ENCODE peak calls at places on chromosome 4, in eight cellular contexts. L is CD8-positive, alpha-beta memory T cell; R is CD8-positive, alpha-beta T cell; N is fibroblast of lung; X is lower lobe of right lung; Z is thoracic aorta; P is colonic mucosa; V is spleen. M is an unnamed sample. For H3K9me3 and H3K4me1, the result is how much of the 10 kb centered on the place peaks cover.

GRCh38 chr4:114694770-114695169 is 96.2 kb downstream of the UGT8 start:
- DNase-seq in L (no peak), R (no peak), N (peak), X (no peak), Z (no peak), P (no peak), V (no peak), M (no peak)

GRCh38 chr4:17168571-17168970 is 270.1 kb upstream of the LDB2 start:
- DNase-seq in L (no peak), R (no peak), N (peak), X (no peak), Z (no peak), P (no peak), V (no peak), M (no peak)

GRCh38 chr4:89400408-89401035 is 92.9 kb upstream of the GPRIN3 start:
- DNase-seq in L (no peak), R (no peak), N (peak), X (no peak), Z (no peak), P (no peak), V (no peak), M (no peak)

GRCh38 chr4:10084651-10085320 is 31.8 kb downstream of the WDR1 start:
- DNase-seq in L (peak), R (no peak), N (no peak), X (peak), Z (no peak), P (no peak), V (peak), M (no peak)

GRCh38 chr4:141609243-141609642 is 27.1 kb upstream of the IL15 start:
- DNase-seq in L (no peak), R (no peak), N (no peak), X (peak), Z (no peak), P (no peak), V (no peak), M (no peak)

GRCh38 chr4:161894493-161895167 is 269.2 kb downstream of the FSTL5 start:
- DNase-seq in L (no peak), R (no peak), N (no peak), X (no peak), Z (no peak), P (no peak), V (no peak), M (no peak)

GRCh38 chr4:147984065-147984777 is 252.3 kb downstream of the ARHGAP10 start:
- DNase-seq in L (no peak), R (no peak), N (peak), X (no peak), Z (no peak), P (peak), V (no peak), M (peak)

GRCh38 chr4:80307774-80308465 is 27.6 kb upstream of the CFAP299 start:
- DNase-seq in L (no peak), R (no peak), N (peak), X (no peak), Z (no peak), P (no peak), V (no peak), M (no peak)

GRCh38 chr4:8647626-8648025 is 55.1 kb downstream of the CPZ start:
- DNase-seq in L (no peak), R (no peak), N (no peak), X (no peak), Z (no peak), P (peak), V (peak), M (no peak)

GRCh38 chr4:31234494-31234893 is 514.3 kb downstream of the PCDH7 start:
- DNase-seq in L (no peak), R (no peak), N (no peak), X (no peak), Z (no peak), P (no peak), V (no peak), M (no peak)

GRCh38 chr4:171594293-171594692 is 218.9 kb upstream of the GALNTL6 start:
- DNase-seq in L (no peak), R (no peak), N (no peak), X (no peak), Z (no peak), P (no peak), V (no peak), M (no peak)

GRCh38 chr4:187908731-187909130 is 86.8 kb upstream of the ZFP42 start:
- DNase-seq in L (no peak), R (no peak), N (no peak), X (no peak), Z (no peak), P (no peak), V (no peak), M (no peak)

GRCh38 chr4:186725422-186726149 is 1.9 kb upstream of the FAT1 start:
- DNase-seq in L (no peak), R (no peak), N (peak), X (peak), Z (no peak), P (peak), V (no peak), M (no peak)

GRCh38 chr4:55378617-55379467 is 16.9 kb upstream of the TMEM165 start:
- DNase-seq in L (no peak), R (no peak), N (no peak), X (peak), Z (no peak), P (peak), V (no peak), M (no peak)

GRCh38 chr4:150104401-150105027 is 26.3 kb downstream of the DCLK2 start:
- DNase-seq in L (no peak), R (no peak), N (no peak), X (no peak), Z (no peak), P (no peak), V (no peak), M (no peak)

GRCh38 chr4:7719354-7720174 is 220.1 kb downstream of the AFAP1 start:
- DNase-seq in L (no peak), R (peak), N (peak), X (peak), Z (no peak), P (peak), V (no peak), M (peak)

GRCh38 chr4:28842271-28842670 is 1877.9 kb upstream of the PCDH7 start:
- DNase-seq in L (no peak), R (no peak), N (no peak), X (no peak), Z (no peak), P (no peak), V (no peak), M (no peak)

GRCh38 chr4:113636877-113637276 is 124.7 kb downstream of the CAMK2D start:
- DNase-seq in L (peak), R (no peak), N (peak), X (no peak), Z (no peak), P (no peak), V (peak), M (peak)

GRCh38 chr4:143335979-143336827 is 473 bp upstream of the GAB1 start:
- DNase-seq in L (no peak), R (no peak), N (peak), X (peak), Z (peak), P (peak), V (peak), M (peak)

GRCh38 chr4:92969650-92970370 is 666.0 kb downstream of the GRID2 start:
- DNase-seq in L (no peak), R (no peak), N (peak), X (no peak), Z (no peak), P (no peak), V (no peak), M (no peak)

GRCh38 chr4:140157341-140157740 is 3.4 kb upstream of the MAML3 start:
- DNase-seq in L (no peak), R (no peak), N (no peak), X (no peak), Z (no peak), P (no peak), V (no peak), M (no peak)

GRCh38 chr4:71259305-71259704 is 79.5 kb upstream of the SLC4A4 start:
- DNase-seq in L (no peak), R (no peak), N (no peak), X (no peak), Z (no peak), P (no peak), V (no peak), M (no peak)

GRCh38 chr4:112751447-112751846 is 114.5 kb downstream of the LARP7 start:
- DNase-seq in L (no peak), R (no peak), N (no peak), X (no peak), Z (no peak), P (no peak), V (no peak), M (no peak)

GRCh38 chr4:9898596-9899345 is 117.3 kb downstream of the DRD5 start:
- DNase-seq in L (no peak), R (no peak), N (no peak), X (no peak), Z (no peak), P (peak), V (no peak), M (no peak)

GRCh38 chr4:105765690-105766407 is 57.3 kb downstream of the GSTCD start:
- DNase-seq in L (no peak), R (no peak), N (peak), X (no peak), Z (no peak), P (no peak), V (no peak), M (no peak)

GRCh38 chr4:75598390-75598789 is 31.9 kb downstream of the CDKL2 start:
- DNase-seq in L (no peak), R (no peak), N (peak), X (no peak), Z (no peak), P (no peak), V (no peak), M (no peak)

GRCh38 chr4:95534032-95534431 is 14.7 kb downstream of the UNC5C start:
- DNase-seq in L (no peak), R (no peak), N (no peak), X (no peak), Z (no peak), P (no peak), V (no peak), M (no peak)

GRCh38 chr4:102042843-102043802 is 252.6 kb downstream of the BANK1 start:
- DNase-seq in L (no peak), R (no peak), N (peak), X (no peak), Z (no peak), P (no peak), V (no peak), M (no peak)

GRCh38 chr4:5881340-5881739 is 11.5 kb downstream of the CRMP1 start:
- DNase-seq in L (no peak), R (no peak), N (no peak), X (no peak), Z (no peak), P (no peak), V (no peak), M (no peak)

GRCh38 chr4:109873791-109874514 is 26.0 kb downstream of the LRIT3 start:
- DNase-seq in L (no peak), R (no peak), N (peak), X (no peak), Z (no peak), P (no peak), V (no peak), M (no peak)

GRCh38 chr4:141643557-141643956 is 7.2 kb downstream of the IL15 start:
- DNase-seq in L (no peak), R (no peak), N (peak), X (no peak), Z (no peak), P (no peak), V (no peak), M (no peak)

GRCh38 chr4:2786152-2786671 is 6.7 kb upstream of the SH3BP2 start:
- DNase-seq in L (peak), R (no peak), N (no peak), X (peak), Z (no peak), P (no peak), V (peak), M (peak)

GRCh38 chr4:35300996-35301774 is 943.1 kb downstream of the ARAP2 start:
- DNase-seq in L (no peak), R (no peak), N (no peak), X (peak), Z (no peak), P (no peak), V (no peak), M (no peak)

GRCh38 chr4:162017863-162018262 is 145.9 kb downstream of the FSTL5 start:
- DNase-seq in L (no peak), R (no peak), N (no peak), X (no peak), Z (no peak), P (no peak), V (no peak), M (no peak)

DNA sequence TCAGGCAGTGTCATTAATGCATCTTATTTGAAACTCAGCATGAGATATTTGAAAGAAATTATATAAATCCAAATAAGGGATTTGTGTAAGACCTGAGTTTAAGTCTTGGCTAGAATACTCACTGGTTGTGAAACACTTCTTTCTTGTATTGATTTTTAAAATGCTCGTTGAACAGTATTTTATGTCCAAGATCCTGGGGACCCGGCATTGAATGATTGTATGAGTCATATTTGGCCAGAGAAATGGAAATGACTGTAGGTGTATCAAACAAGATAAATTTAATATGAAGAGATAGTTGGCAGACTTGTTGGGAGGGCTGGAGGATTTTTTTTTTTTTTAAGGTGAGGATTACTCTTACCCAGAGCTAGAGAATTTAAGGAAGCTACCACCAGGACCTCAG is 606.1 kb upstream of the CPEB2 start:
- DNase-seq in L (no peak), R (no peak), N (no peak), X (no peak), Z (no peak), P (no peak), V (no peak), M (no peak)
- H3K9me3 ChIP-seq in L (under half), R (under half), N (under half), X (under half), Z (under half), P (under half), V (under half), M (under half)

GRCh38 chr4:53307210-53307609 is 58.7 kb downstream of the SCFD2 start:
- DNase-seq in L (no peak), R (no peak), N (no peak), X (no peak), Z (no peak), P (no peak), V (no peak), M (no peak)

GRCh38 chr4:53313510-53313909 is 52.4 kb downstream of the SCFD2 start:
- DNase-seq in L (no peak), R (no peak), N (no peak), X (no peak), Z (no peak), P (no peak), V (no peak), M (no peak)

GRCh38 chr4:53309321-53310020 is 56.4 kb downstream of the SCFD2 start:
- DNase-seq in L (no peak), R (no peak), N (no peak), X (no peak), Z (no peak), P (no peak), V (no peak), M (no peak)

GRCh38 chr4:53306729-53307128 is 59.1 kb downstream of the SCFD2 start:
- DNase-seq in L (no peak), R (no peak), N (peak), X (no peak), Z (no peak), P (no peak), V (no peak), M (no peak)

GRCh38 chr4:53307819-53308773 is 57.8 kb downstream of the SCFD2 start:
- DNase-seq in L (no peak), R (no peak), N (no peak), X (no peak), Z (no peak), P (no peak), V (no peak), M (no peak)
- H3K4me3 ChIP-seq in L (no peak), R (no peak), N (no peak), X (no peak), Z (peak), P (no peak), V (no peak), M (no peak)

GRCh38 chr4:41122309-41122708 is 92.0 kb downstream of the APBB2 start:
- DNase-seq in L (no peak), R (no peak), N (no peak), X (no peak), Z (no peak), P (no peak), V (no peak), M (no peak)

GRCh38 chr4:41122775-41123174 is 91.6 kb downstream of the APBB2 start:
- DNase-seq in L (no peak), R (no peak), N (no peak), X (no peak), Z (no peak), P (no peak), V (no peak), M (no peak)

GRCh38 chr4:41119867-41120295 is 94.5 kb downstream of the APBB2 start:
- DNase-seq in L (no peak), R (no peak), N (no peak), X (no peak), Z (no peak), P (no peak), V (no peak), M (no peak)

GRCh38 chr4:41121906-41122305 is 92.4 kb downstream of the APBB2 start:
- DNase-seq in L (no peak), R (no peak), N (no peak), X (no peak), Z (no peak), P (no peak), V (no peak), M (no peak)

GRCh38 chr4:41120297-41121217 is 93.8 kb downstream of the APBB2 start:
- DNase-seq in L (no peak), R (no peak), N (peak), X (peak), Z (peak), P (no peak), V (no peak), M (no peak)
- H3K4me1 ChIP-seq in L (under half), R (under half), N (under half), X (under half), Z (under half), P (under half), V (under half), M (under half)

DNA sequence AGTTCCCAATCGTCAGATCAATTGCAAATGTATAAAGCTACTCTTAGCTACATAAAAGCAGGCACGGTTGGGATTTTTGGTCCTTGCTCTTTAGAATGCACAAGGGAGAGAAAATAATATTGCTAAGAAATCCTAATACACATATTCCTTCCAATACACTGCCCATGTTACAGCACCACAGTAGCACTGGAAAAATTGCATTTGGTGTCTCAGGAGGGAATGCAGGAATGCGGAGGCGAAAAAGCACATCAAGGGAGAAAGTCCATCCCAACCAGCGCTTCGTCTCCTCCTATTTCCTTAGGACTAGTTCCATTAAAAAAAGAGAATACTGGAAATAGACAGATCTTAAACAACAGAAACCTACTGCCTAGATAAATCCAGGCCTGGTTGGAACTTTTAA is 23.9 kb downstream of the ADGRA3 start:
- DNase-seq in L (no peak), R (no peak), N (no peak), X (no peak), Z (no peak), P (no peak), V (no peak), M (no peak)
- H3K9me3 ChIP-seq in L (under half), R (under half), N (under half), X (under half), Z (under half), P (under half), V (under half), M (under half)

GRCh38 chr4:78568640-78569261 is 17.2 kb downstream of the ANXA3 start:
- DNase-seq in L (no peak), R (no peak), N (no peak), X (no peak), Z (no peak), P (no peak), V (no peak), M (no peak)
- H3K4me3 ChIP-seq in L (no peak), R (no peak), N (no peak), X (no peak), Z (peak), P (no peak), V (no peak), M (no peak)

GRCh38 chr4:158162637-158163036 is 10.2 kb downstream of the GASK1B start:
- DNase-seq in L (no peak), R (no peak), N (peak), X (no peak), Z (no peak), P (no peak), V (no peak), M (no peak)

GRCh38 chr4:158157412-158157811 is 15.4 kb downstream of the GASK1B start:
- DNase-seq in L (no peak), R (no peak), N (no peak), X (no peak), Z (no peak), P (no peak), V (no peak), M (no peak)

GRCh38 chr4:158161561-158162354 is 11.1 kb downstream of the GASK1B start:
- DNase-seq in L (no peak), R (no peak), N (peak), X (no peak), Z (peak), P (no peak), V (no peak), M (no peak)

GRCh38 chr4:158159054-158159717 is 13.6 kb downstream of the GASK1B start:
- DNase-seq in L (no peak), R (no peak), N (peak), X (no peak), Z (no peak), P (no peak), V (no peak), M (no peak)

DNA sequence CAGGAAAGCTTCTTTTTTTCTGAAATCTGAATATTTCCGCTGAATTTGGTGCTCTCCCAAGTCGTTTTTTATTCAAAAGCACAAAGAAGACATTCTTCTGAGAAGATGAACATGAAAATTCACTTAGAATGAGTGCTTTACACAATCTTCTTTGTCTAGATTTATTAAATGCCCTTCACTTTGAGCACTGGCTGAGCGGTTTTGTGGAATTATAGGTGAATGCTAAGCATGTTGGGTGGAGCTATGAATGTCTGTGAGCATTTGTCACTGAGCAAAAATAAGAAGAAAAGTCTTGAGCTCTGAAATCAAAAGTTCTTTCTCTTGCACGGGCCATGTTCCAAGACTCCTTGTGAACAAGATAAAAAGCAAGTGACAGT is 13.1 kb downstream of the GASK1B start:
- DNase-seq in L (no peak), R (no peak), N (peak), X (no peak), Z (no peak), P (no peak), V (no peak), M (no peak)
- H3K4me1 ChIP-seq in L (under half), R (under half), N (under half), X (under half), Z (half or more), P (under half), V (under half), M (under half)

GRCh38 chr4:11743236-11743635 is 314.5 kb upstream of the HS3ST1 start:
- DNase-seq in L (no peak), R (no peak), N (peak), X (no peak), Z (no peak), P (no peak), V (no peak), M (no peak)

GRCh38 chr4:11741190-11741652 is 312.5 kb upstream of the HS3ST1 start:
- DNase-seq in L (no peak), R (no peak), N (peak), X (no peak), Z (no peak), P (no peak), V (no peak), M (no peak)

GRCh38 chr4:11743961-11744360 is 315.3 kb upstream of the HS3ST1 start:
- DNase-seq in L (no peak), R (no peak), N (no peak), X (no peak), Z (no peak), P (no peak), V (no peak), M (no peak)

GRCh38 chr4:11739992-11740391 is 311.3 kb upstream of the HS3ST1 start:
- DNase-seq in L (no peak), R (no peak), N (peak), X (no peak), Z (no peak), P (no peak), V (no peak), M (no peak)
- H3K9me3 ChIP-seq in L (under half), R (under half), N (under half), X (under half), Z (under half), P (under half), V (under half), M (under half)

M was measured in CD4-positive, alpha-beta memory T cell.